ENCODE peak calls at places on chromosome 3, in six cellular contexts. Z is NB4, U is body of pancreas, A is A549, F is HCT116, N is spleen. B is an unnamed sample.

GRCh38 chr3:2810723-2811122 is 299.5 kb downstream of the IL5RA start:
- DNase-seq in Z (peak), U (no peak), A (no peak), F (no peak), N (no peak), B (no peak)

GRCh38 chr3:11457126-11457525 is 184.9 kb downstream of the ATG7 start:
- DNase-seq in Z (no peak), U (no peak), A (no peak), F (no peak), N (no peak), B (no peak)

GRCh38 chr3:55000946-55001345 is 73.1 kb upstream of the LRTM1 start:
- DNase-seq in Z (no peak), U (no peak), A (no peak), F (no peak), N (no peak), B (no peak)

GRCh38 chr3:130661116-130661515 is 85.5 kb downstream of the PIK3R4 start:
- DNase-seq in Z (no peak), U (no peak), A (no peak), F (no peak), N (no peak), B (no peak)

GRCh38 chr3:89173546-89173945 is 66.1 kb downstream of the EPHA3 start:
- DNase-seq in Z (no peak), U (no peak), A (no peak), F (no peak), N (no peak), B (no peak)

GRCh38 chr3:2837893-2838292 is 272.3 kb downstream of the IL5RA start:
- DNase-seq in Z (no peak), U (no peak), A (no peak), F (no peak), N (no peak), B (no peak)

GRCh38 chr3:140499114-140499757 is 178.6 kb upstream of the TRIM42 start:
- DNase-seq in Z (peak), U (no peak), A (no peak), F (no peak), N (no peak), B (no peak)

GRCh38 chr3:120445654-120446053 is 5.1 kb downstream of the FSTL1 start:
- DNase-seq in Z (no peak), U (no peak), A (no peak), F (no peak), N (no peak), B (no peak)

GRCh38 chr3:55190296-55190695 is 262.4 kb upstream of the LRTM1 start:
- DNase-seq in Z (no peak), U (no peak), A (no peak), F (no peak), N (no peak), B (no peak)

DNA sequence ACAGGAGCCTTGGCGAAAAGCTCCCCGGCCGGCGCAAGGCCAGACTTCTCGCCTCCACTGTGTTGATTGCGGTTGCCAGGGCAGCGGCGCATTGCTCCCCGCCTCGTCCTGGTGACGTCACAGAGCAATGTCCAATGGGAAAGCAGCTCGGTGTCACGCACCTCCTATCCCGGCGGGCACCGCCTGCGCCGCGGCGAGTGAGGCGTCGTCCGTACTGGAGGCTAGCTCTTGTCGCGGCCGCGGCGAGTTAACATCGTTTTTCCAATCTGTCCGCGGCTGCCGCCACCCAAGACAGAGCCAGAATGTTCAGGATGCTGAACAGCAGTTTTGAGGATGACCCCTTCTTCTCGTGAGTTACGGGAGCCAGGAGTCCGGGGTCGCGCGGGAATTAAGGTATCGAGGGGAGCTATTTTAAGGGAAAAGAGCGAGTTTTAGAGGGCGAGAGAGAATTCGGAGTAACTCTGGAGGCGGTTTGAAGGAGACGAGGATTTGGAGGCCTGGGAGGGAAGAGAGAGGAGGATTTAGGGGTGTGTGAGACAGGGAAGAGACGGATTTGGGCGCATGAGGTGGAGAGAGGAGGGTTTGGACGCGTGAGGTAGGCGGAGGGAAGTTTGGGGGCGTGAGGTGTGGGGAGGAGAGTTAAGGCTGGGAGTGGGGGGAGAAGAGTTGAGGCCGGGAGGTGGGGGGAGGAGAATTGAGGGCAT is at the start of gene MLF1:
- DNase-seq in Z (no peak), U (peak), A (peak), F (peak), N (peak), B (peak)
- TF ChIP-seq POLR2A in Z (no peak), U (peak), A (peak), F (peak), N (no peak), B (no peak)

GRCh38 chr3:9467451-9467850 is 70.0 kb downstream of the SETD5 start:
- DNase-seq in Z (no peak), U (no peak), A (no peak), F (no peak), N (no peak), B (no peak)
- TF ChIP-seq POLR2A in Z (no peak), U (no peak), A (no peak), F (no peak), N (no peak), B (no peak)

GRCh38 chr3:13013994-13014754 is 59.1 kb downstream of the IQSEC1 start:
- DNase-seq in Z (no peak), U (no peak), A (no peak), F (no peak), N (peak), B (peak)

GRCh38 chr3:13016726-13017255 is 56.4 kb downstream of the IQSEC1 start:
- DNase-seq in Z (no peak), U (no peak), A (no peak), F (no peak), N (peak), B (peak)

GRCh38 chr3:13014755-13015285 is 58.4 kb downstream of the IQSEC1 start:
- DNase-seq in Z (no peak), U (no peak), A (no peak), F (no peak), N (no peak), B (peak)

GRCh38 chr3:13016083-13016725 is 57.0 kb downstream of the IQSEC1 start:
- DNase-seq in Z (peak), U (no peak), A (no peak), F (no peak), N (peak), B (peak)

DNA sequence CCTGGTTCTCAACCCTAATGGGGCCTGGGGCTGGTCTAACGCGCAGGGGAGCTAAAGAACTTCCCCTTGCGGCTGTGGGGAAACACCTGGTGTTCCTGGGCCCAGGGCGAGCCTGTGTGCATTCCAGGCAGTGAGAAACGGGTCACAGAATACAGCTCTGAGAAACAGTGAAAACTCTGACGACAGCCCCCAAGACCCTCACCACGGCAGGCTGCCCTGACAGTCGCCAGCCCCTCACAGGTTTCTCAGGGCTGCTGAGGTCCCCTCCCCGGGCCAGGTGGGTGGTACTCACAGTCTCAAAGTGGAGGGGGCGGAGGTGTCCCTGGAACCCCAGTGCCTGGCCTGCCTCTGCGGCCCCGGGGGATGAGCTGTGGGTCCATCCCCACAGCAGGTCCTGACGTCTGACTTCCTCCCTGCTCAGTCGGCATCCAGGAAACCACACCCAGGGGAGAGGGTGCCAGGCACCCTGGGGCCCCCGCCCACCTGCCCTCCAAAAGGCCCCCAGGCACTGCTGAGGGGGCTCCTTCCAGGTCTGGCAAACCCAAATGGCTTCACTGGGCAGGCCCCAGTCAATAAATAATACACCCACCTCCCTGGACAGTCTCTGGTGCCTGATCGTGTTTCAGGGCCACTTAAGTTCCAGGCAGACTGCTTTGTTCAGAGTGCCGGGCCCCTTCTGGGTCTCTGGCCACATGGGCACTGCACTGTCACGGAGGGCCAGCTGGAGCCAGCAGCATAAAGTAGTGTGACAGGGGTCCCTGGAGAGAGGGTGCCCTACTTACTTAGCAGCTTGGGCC is 57.7 kb downstream of the IQSEC1 start:
- DNase-seq in Z (peak), U (no peak), A (no peak), F (no peak), N (peak), B (peak)
- TF ChIP-seq POLR2A in Z (no peak), U (peak), A (no peak), F (no peak), N (no peak), B (peak)

DNA sequence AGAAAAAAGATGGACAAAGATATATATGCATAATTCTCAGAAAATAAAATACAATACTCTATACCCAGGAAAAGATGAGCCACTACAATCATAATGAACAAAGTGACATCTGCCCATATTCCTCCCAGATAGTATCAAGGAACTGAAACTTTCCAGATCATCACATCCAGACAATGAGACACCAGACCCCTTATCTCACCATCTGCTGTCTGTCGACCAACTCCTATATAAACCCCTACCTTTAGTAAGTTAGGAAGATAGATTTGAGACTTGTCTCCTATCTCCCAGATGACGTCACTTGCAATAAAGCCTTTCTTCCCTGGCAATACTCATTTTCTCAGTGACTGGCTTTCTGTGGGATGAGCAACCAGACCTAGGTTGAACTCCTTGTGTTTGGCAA is 1071.6 kb downstream of the PLOD2 start:
- DNase-seq in Z (no peak), U (no peak), A (no peak), F (no peak), N (no peak), B (no peak)
- TF ChIP-seq POLR2A in Z (no peak), U (no peak), A (no peak), F (no peak), N (no peak), B (no peak)

DNA sequence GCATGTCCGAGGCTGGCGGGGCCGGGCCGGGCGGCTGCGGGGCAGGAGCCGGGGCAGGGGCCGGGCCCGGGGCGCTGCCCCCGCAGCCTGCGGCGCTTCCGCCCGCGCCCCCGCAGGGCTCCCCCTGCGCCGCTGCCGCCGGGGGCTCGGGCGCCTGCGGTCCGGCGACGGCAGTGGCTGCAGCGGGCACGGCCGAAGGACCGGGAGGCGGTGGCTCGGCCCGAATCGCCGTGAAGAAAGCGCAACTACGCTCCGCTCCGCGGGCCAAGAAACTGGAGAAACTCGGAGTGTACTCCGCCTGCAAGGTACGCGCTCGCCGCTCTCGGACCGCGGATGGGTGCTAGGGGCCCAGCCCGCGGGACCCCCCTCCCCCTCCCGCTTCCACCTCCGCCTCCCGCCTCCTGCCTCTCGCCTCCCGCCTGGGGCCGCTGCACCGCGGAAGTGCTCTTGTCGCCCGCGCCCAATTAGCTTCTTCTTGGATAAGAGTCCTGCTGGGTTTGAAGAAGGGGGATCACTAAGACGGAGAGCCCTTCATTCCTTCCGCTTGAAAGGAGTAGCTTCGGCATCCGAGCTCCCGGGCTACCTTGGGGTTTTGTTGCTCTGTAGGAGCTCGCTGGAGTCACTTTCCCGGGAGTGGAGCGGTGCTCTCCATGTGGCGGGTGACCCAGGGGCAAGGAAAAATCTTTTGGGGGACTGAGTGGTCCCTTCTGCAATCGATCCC is 390 bp downstream of the KAT2B start:
- DNase-seq in Z (peak), U (peak), A (peak), F (peak), N (peak), B (peak)
- TF ChIP-seq POLR2A in Z (peak), U (peak), A (no peak), F (no peak), N (no peak), B (no peak)

GRCh38 chr3:46370784-46371183 is at the start of gene CCR5:
- DNase-seq in Z (no peak), U (no peak), A (no peak), F (no peak), N (no peak), B (no peak)
- TF ChIP-seq POLR2A in Z (no peak), U (no peak), A (no peak), F (no peak), N (no peak), B (no peak)

GRCh38 chr3:184135149-184135910 is at the start of gene EIF2B5:
- DNase-seq in Z (peak), U (peak), A (peak), F (peak), N (peak), B (peak)
- TF ChIP-seq POLR2A in Z (peak), U (peak), A (peak), F (peak), N (no peak), B (peak)

DNA sequence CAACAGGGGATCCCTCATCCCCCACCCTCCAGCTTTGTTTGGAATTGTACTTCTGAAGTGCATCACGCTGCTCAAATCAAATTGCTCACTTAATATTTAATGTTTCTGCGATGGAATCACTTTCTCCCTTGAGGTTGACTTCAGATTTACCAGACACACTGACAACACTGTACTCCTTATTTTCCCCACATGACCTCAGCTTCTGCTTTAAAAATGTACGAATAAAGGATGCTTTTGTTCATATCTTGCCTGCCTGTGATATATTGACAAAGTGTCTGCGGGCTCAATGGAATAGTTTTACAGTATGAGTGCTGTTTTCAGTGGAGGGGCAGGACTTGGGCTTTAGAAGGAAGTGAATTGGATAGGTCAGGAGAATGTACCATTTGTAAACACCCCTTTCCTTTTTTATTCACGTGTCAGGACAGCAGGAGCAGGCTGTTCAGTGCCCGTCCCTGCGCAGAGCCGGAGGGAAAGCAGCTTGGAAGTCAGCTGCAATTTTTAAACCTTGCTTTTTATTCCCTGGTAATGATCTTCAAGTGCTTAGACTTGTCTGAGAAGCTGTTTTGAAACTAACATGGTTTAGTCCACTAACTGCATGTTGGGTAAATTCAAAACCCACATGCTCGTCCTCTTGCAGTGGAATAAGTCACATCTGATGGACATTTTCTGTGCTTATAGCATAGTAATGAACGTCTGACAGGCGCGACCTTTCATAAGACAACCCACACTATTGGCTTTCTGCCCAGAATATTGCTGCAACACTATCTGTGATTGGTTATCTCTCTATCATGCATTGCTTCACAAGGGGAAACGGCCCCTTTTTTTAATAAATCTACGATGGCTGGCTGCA is 29.9 kb downstream of the MBNL1 start:
- DNase-seq in Z (peak), U (peak), A (peak), F (no peak), N (no peak), B (peak)
- TF ChIP-seq POLR2A in Z (no peak), U (peak), A (no peak), F (no peak), N (no peak), B (no peak)

B was measured in erythroblast.